ENCODE peak calls at places on chromosome 11, in six cellular contexts. N, Y, E, Z, M and J are unnamed samples.

GRCh38 chr11:1867381-1867780 is 14.5 kb downstream of the LSP1 start:
- DNase-seq in Y (no peak), M (no peak), Z (no peak), N (no peak), E (no peak), J (no peak)

GRCh38 chr11:67468056-67468455 is 995 bp downstream of the TMEM134 start:
- DNase-seq in N (no peak), Y (peak), Z (no peak), E (peak), M (peak), J (no peak)

GRCh38 chr11:35101223-35101622 is 37.7 kb upstream of the CD44 start:
- DNase-seq in E (no peak), Z (no peak), N (no peak), M (no peak), Y (no peak), J (no peak)

GRCh38 chr11:120035756-120036155 is 102.2 kb downstream of the TRIM29 start:
- DNase-seq in Y (no peak), Z (no peak), M (no peak), E (no peak), N (no peak), J (no peak)

GRCh38 chr11:119671048-119671447 is 58.0 kb downstream of the NECTIN1 start:
- DNase-seq in N (no peak), Y (no peak), M (no peak), Z (no peak), E (peak), J (peak)

GRCh38 chr11:126280595-126280994 is 2.3 kb upstream of the TIRAP start:
- DNase-seq in M (no peak), E (no peak), Y (no peak), N (no peak), Z (no peak), J (no peak)

GRCh38 chr11:93123351-93123898 is 74.4 kb downstream of the SLC36A4 start:
- DNase-seq in N (no peak), M (no peak), Z (no peak), Y (no peak), E (no peak), J (no peak)

GRCh38 chr11:124950606-124951330 is 3.2 kb upstream of the CCDC15 start:
- DNase-seq in E (no peak), Y (no peak), Z (no peak), M (no peak), N (no peak), J (no peak)

GRCh38 chr11:66268953-66269906 is 791 bp downstream of the RAB1B start:
- DNase-seq in Y (peak), Z (peak), E (no peak), M (no peak), N (no peak), J (no peak)

GRCh38 chr11:1766719-1767398 is 3.1 kb upstream of the CTSD start:
- DNase-seq in Z (no peak), Y (peak), M (no peak), E (no peak), N (no peak), J (no peak)

GRCh38 chr11:77090373-77091111 is 12.1 kb upstream of the OMP start:
- DNase-seq in Z (no peak), M (no peak), N (no peak), Y (no peak), E (no peak), J (no peak)

GRCh38 chr11:18372187-18372586 is 22.2 kb upstream of the LDHA start:
- DNase-seq in M (no peak), E (no peak), N (no peak), Z (no peak), Y (no peak), J (no peak)

GRCh38 chr11:134278356-134278755 is 2.2 kb downstream of the GLB1L3 start:
- DNase-seq in Z (no peak), M (no peak), Y (no peak), E (no peak), N (no peak), J (no peak)

GRCh38 chr11:123100378-123101085 is 38.6 kb upstream of the HSPA8 start:
- DNase-seq in E (peak), Z (no peak), M (no peak), N (no peak), Y (no peak), J (no peak)

GRCh38 chr11:128905345-128906184 is 14.4 kb downstream of the KCNJ5 start:
- DNase-seq in Y (peak), E (no peak), M (peak), N (no peak), Z (peak), J (no peak)

GRCh38 chr11:120306519-120307242 is 18.4 kb upstream of the TLCD5 start:
- DNase-seq in Z (peak), E (no peak), M (peak), Y (no peak), N (no peak), J (peak)

GRCh38 chr11:45666648-45667642 is 1.5 kb upstream of the CHST1 start:
- DNase-seq in Z (no peak), E (peak), M (no peak), N (no peak), Y (no peak), J (no peak)

GRCh38 chr11:1196516-1197391 is 26.1 kb upstream of the MUC5B start:
- DNase-seq in Y (no peak), E (no peak), Z (no peak), M (no peak), N (no peak), J (no peak)

GRCh38 chr11:65558785-65559509 is 788 bp upstream of the LTBP3 start:
- DNase-seq in M (no peak), Z (no peak), N (no peak), E (peak), Y (no peak), J (no peak)

GRCh38 chr11:94025695-94026394 is 4.7 kb downstream of the HEPHL1 start:
- DNase-seq in Y (no peak), M (no peak), E (no peak), Z (no peak), N (no peak), J (no peak)

GRCh38 chr11:83691387-83692088 is 405.4 kb upstream of the CCDC90B start:
- DNase-seq in E (no peak), M (peak), Z (no peak), Y (no peak), N (no peak), J (no peak)

GRCh38 chr11:15743244-15743629 is 613.1 kb downstream of the SOX6 start:
- DNase-seq in E (no peak), Y (no peak), N (no peak), M (no peak), Z (no peak), J (no peak)

GRCh38 chr11:61065955-61066638 is 36.2 kb upstream of the CD5 start:
- DNase-seq in Z (no peak), E (no peak), M (no peak), Y (peak), N (no peak), J (no peak)

GRCh38 chr11:22922672-22923071 is 62.4 kb upstream of the CCDC179 start:
- DNase-seq in M (no peak), N (no peak), Z (no peak), E (no peak), Y (no peak), J (no peak)

GRCh38 chr11:46456269-46456668 is 64.7 kb upstream of the CHRM4 start:
- DNase-seq in E (no peak), Z (no peak), M (no peak), Y (no peak), N (no peak), J (no peak)

GRCh38 chr11:1084561-1085439 is 10.1 kb downstream of the MUC2 start:
- DNase-seq in M (no peak), Y (no peak), Z (no peak), N (no peak), E (no peak), J (no peak)

GRCh38 chr11:120564573-120565301 is 53.2 kb downstream of the GRIK4 start:
- DNase-seq in E (peak), Y (peak), Z (no peak), N (no peak), M (peak), J (no peak)

GRCh38 chr11:26993965-26994446 is at the start of gene FIBIN:
- DNase-seq in Y (no peak), N (no peak), E (no peak), Z (no peak), M (peak), J (no peak)

GRCh38 chr11:66843776-66844495 is 695 bp downstream of the RCE1 start:
- DNase-seq in Z (no peak), N (no peak), Y (no peak), M (no peak), E (no peak), J (no peak)

GRCh38 chr11:102620179-102620578 is 5.0 kb downstream of the MMP20 start:
- DNase-seq in N (no peak), Z (no peak), E (no peak), M (no peak), Y (no peak), J (no peak)

GRCh38 chr11:102268083-102268984 is 49.0 kb upstream of the BIRC3 start:
- DNase-seq in M (peak), N (peak), Z (peak), Y (peak), E (no peak), J (no peak)

GRCh38 chr11:74134661-74135515 is 35.9 kb downstream of the C2CD3 start:
- DNase-seq in M (peak), Z (peak), E (no peak), N (no peak), Y (no peak), J (no peak)

GRCh38 chr11:109421981-109422590 is at the start of gene C11orf87:
- DNase-seq in Z (no peak), E (peak), M (peak), Y (no peak), N (no peak), J (no peak)

GRCh38 chr11:119382101-119382500 is 611 bp upstream of the USP2 start:
- DNase-seq in Z (no peak), Y (no peak), N (no peak), E (no peak), M (no peak), J (no peak)

GRCh38 chr11:75142714-75143419 is 8.0 kb upstream of the SLCO2B1 start:
- DNase-seq in E (peak), M (peak), Z (peak), Y (peak), N (peak), J (peak)

GRCh38 chr11:134578807-134579708 is 167.0 kb upstream of the B3GAT1 start:
- DNase-seq in N (no peak), E (no peak), M (no peak), Z (no peak), Y (no peak), J (no peak)

GRCh38 chr11:71333473-71333872 is 81.1 kb upstream of the SHANK2 start:
- DNase-seq in E (no peak), M (no peak), Y (no peak), N (no peak), Z (no peak), J (no peak)

GRCh38 chr11:63889344-63889743 is 27.6 kb downstream of the RCOR2 start:
- DNase-seq in M (peak), E (no peak), Z (no peak), Y (no peak), N (no peak), J (no peak)

GRCh38 chr11:35173011-35173511 is 34.1 kb downstream of the CD44 start:
- DNase-seq in Z (no peak), Y (no peak), M (no peak), N (no peak), E (no peak), J (no peak)